ENCODE peak calls at places on chromosomes 12 and 14, in six cellular contexts. E is HepG2, H is GM12878, A is GM12891, X is K562, G is H1. Y is an unnamed sample.

GRCh38 chr12:120090626-120091295 is 25.8 kb downstream of the RAB35 start:
- DNase-seq in E (no peak), H (no peak), A (no peak), X (no peak), G (no peak), Y (no peak)

GRCh38 chr12:87967871-87968270 is 61.3 kb downstream of the C12orf50 start:
- DNase-seq in E (no peak), H (no peak), A (no peak), X (no peak), G (no peak), Y (no peak)

GRCh38 chr12:53659011-53659551 is 16.8 kb downstream of the ATP5MC2 start:
- DNase-seq in E (peak; percentile 96), H (no peak), A (no peak), X (no peak), G (no peak), Y (no peak)

GRCh38 chr12:45553204-45553603 is 176.3 kb upstream of the ARID2 start:
- DNase-seq in E (no peak), H (no peak), A (no peak), X (no peak), G (no peak), Y (no peak)

GRCh38 chr14:95518045-95518751 is 1.7 kb upstream of the SYNE3 start:
- DNase-seq in E (no peak), H (no peak), A (no peak), X (no peak), G (no peak), Y (no peak)

GRCh38 chr12:17381211-17381610 is 708.8 kb downstream of the RERGL start:
- DNase-seq in E (no peak), H (no peak), A (no peak), X (no peak), G (no peak), Y (no peak)

GRCh38 chr12:128402481-128402880 is 135.5 kb downstream of the TMEM132C start:
- DNase-seq in E (no peak), H (no peak), A (no peak), X (no peak), G (peak; percentile 75), Y (no peak)

GRCh38 chr12:126688556-126688955 is 1578.4 kb upstream of the TMEM132C start:
- DNase-seq in E (no peak), H (no peak), A (no peak), X (no peak), G (no peak), Y (no peak)

GRCh38 chr12:106386836-106387555 is 29.4 kb downstream of the POLR3B start:
- DNase-seq in E (no peak), H (no peak), A (no peak), X (no peak), G (no peak), Y (no peak)

GRCh38 chr12:55041651-55042050 is 21.9 kb downstream of the NEUROD4 start:
- DNase-seq in E (no peak), H (no peak), A (no peak), X (no peak), G (no peak), Y (no peak)

GRCh38 chr12:108241961-108242360 is 97.2 kb downstream of the CMKLR1 start:
- DNase-seq in E (no peak), H (no peak), A (no peak), X (peak; percentile 11), G (no peak), Y (no peak)

GRCh38 chr12:87924149-87924548 is 105.1 kb downstream of the C12orf50 start:
- DNase-seq in E (no peak), H (no peak), A (no peak), X (no peak), G (no peak), Y (no peak)

GRCh38 chr12:129839679-129840078 is 64.1 kb downstream of the TMEM132D start:
- DNase-seq in E (no peak), H (no peak), A (no peak), X (no peak), G (no peak), Y (no peak)

GRCh38 chr12:96371138-96371786 is 29.0 kb downstream of the CDK17 start:
- DNase-seq in E (no peak), H (no peak), A (no peak), X (no peak), G (no peak), Y (no peak)

GRCh38 chr12:27331299-27331926 is 1.2 kb upstream of the BMAL2 start:
- DNase-seq in E (peak; percentile 35), H (peak; percentile 76), A (no peak), X (peak; percentile 35), G (no peak), Y (peak; percentile 18)

GRCh38 chr14:67400434-67400833 is 11.5 kb downstream of the PLEK2 start:
- DNase-seq in E (no peak), H (no peak), A (no peak), X (no peak), G (peak; percentile 11), Y (no peak)

GRCh38 chr14:80987235-80988032 is 32.0 kb downstream of the TSHR start:
- DNase-seq in E (peak; percentile 45), H (no peak), A (peak; percentile 32), X (peak; percentile 47), G (peak; percentile 77), Y (peak; percentile 23)

GRCh38 chr12:96908170-96908675 is 1.2 kb downstream of the NEDD1 start:
- DNase-seq in E (no peak), H (no peak), A (no peak), X (peak; percentile 34), G (no peak), Y (no peak)

GRCh38 chr12:23006413-23006812 is 381.4 kb downstream of the ETNK1 start:
- DNase-seq in E (no peak), H (no peak), A (no peak), X (no peak), G (no peak), Y (no peak)

GRCh38 chr12:3311491-3312103 is 179.4 kb upstream of the PRMT8 start:
- DNase-seq in E (no peak), H (no peak), A (no peak), X (no peak), G (no peak), Y (no peak)

GRCh38 chr14:102249041-102249440 is 55.9 kb downstream of the MOK start:
- DNase-seq in E (no peak), H (no peak), A (no peak), X (no peak), G (no peak), Y (no peak)

GRCh38 chr14:59705866-59706265 is 129.3 kb upstream of the CCDC175 start:
- DNase-seq in E (no peak), H (no peak), A (no peak), X (no peak), G (no peak), Y (no peak)

GRCh38 chr14:59699422-59699821 is 122.8 kb upstream of the CCDC175 start:
- DNase-seq in E (no peak), H (no peak), A (no peak), X (no peak), G (no peak), Y (no peak)

GRCh38 chr14:59707778-59708635 is 131.4 kb upstream of the CCDC175 start:
- DNase-seq in E (no peak), H (no peak), A (no peak), X (no peak), G (no peak), Y (no peak)

GRCh38 chr14:59704054-59704453 is 127.4 kb upstream of the CCDC175 start:
- DNase-seq in E (no peak), H (no peak), A (no peak), X (no peak), G (no peak), Y (no peak)

DNA sequence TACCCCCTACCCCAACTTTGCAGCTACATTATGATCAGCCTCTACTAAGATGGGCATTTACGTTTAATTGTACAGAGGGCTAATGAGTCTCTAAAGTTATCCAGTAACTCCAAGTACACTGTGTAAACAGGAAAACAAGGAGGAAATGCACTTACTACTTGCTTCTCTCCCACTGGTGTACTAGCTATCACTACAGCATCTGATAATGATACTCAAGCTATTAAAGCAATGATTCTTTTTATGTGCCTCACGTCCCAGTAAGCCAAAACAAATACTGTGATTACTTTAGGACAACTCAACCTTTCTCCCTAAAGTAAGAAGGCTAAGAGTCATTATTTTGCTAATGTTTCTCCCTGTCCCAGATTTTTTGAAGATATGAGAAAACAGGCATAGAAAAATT is 128.6 kb upstream of the CCDC175 start:
- DNase-seq in E (no peak), H (no peak), A (no peak), X (no peak), G (no peak), Y (no peak)
- TF ChIP-seq TAF1 in E (no peak), H (no peak), A (no peak), X (no peak), G (no peak), Y (no peak)

GRCh38 chr14:68516235-68516634 is 276.6 kb downstream of the ZFP36L1 start:
- DNase-seq in E (no peak), H (no peak), A (no peak), X (no peak), G (no peak), Y (no peak)
- TF ChIP-seq POLR2A in E (no peak), H (no peak), A (no peak), X (no peak), G (no peak), Y (no peak)

GRCh38 chr14:51879170-51879569 is 18.8 kb downstream of the GNG2 start:
- DNase-seq in E (peak; percentile 3), H (no peak), A (no peak), X (no peak), G (no peak), Y (no peak)
- TF ChIP-seq TAF1 in E (no peak), H (no peak), A (no peak), X (no peak), G (no peak), Y (no peak)

DNA sequence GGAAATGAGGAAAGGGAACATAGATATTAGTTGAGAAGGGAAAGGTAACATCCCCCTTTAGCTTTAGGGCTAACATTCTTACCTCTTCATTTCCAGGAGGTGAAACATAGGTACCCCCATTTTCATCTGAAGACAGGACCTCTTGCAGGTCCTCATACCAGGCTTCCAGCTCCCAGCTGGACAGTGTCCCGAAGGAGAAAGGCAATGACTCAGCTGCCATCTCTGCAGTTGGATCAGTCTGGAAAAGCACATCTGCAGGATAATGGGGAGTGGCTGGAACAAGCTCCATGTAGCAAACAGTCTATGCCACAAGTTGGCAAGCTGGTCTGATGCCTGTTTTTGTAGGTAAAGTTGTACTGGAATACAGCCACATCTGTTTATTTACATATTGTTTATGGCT is 3.1 kb downstream of the DDIT3 start:
- DNase-seq in E (no peak), H (no peak), A (no peak), X (no peak), G (no peak), Y (no peak)
- TF ChIP-seq POLR2A in E (no peak), H (no peak), A (peak; percentile 13), X (peak; percentile 12), G (no peak), Y (no peak)

DNA sequence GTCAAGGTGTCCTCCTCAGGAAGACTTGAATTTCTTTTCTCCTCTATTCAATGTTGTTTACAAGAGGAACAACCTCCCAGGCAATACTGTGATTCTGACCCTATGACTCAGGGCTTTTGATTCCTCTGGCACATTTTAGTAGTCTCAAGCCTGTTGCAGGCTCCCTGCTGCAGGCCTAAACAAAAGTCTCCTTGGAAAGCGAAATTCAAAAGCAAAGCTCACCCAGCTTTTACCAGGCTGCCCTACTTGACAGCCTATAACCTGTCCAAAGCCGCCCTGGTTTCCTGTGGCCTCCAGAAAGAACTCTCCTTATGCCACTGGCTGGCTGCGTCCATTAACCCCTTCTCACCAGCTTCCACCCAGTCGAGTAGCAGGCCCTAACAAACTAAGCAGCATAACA is 11.6 kb downstream of the FGD6 start:
- DNase-seq in E (no peak), H (no peak), A (no peak), X (no peak), G (no peak), Y (no peak)
- TF ChIP-seq TAF1 in E (no peak), H (no peak), A (no peak), X (no peak), G (no peak), Y (no peak)

Y was measured in GM12892.